ENCODE peak calls at places on chromosomes 12 and 14, in four cellular contexts. I, R, T and D are unnamed samples.
A peak's percentile ranks its signal among the peaks of the same experiment; 100 is the strongest.

GRCh38 chr12:106791531-106791930 is 17.0 kb downstream of the RIC8B start:
- DNase-seq in R (no peak), T (no peak), I (no peak), D (no peak)

GRCh38 chr12:115451151-115451784 is 767.3 kb upstream of the TBX3 start:
- DNase-seq in I (no peak), T (no peak), R (no peak), D (no peak)

GRCh38 chr14:75450381-75451276 is 22.8 kb downstream of the JDP2 start:
- DNase-seq in T (no peak), I (peak; percentile 7), R (no peak), D (peak; percentile 53)

GRCh38 chr14:73242274-73242960 is 5.1 kb downstream of the PAPLN start:
- DNase-seq in I (no peak), R (no peak), T (no peak), D (no peak)

GRCh38 chr12:104519190-104519857 is 62.6 kb downstream of the CHST11 start:
- DNase-seq in R (no peak), I (no peak), T (no peak), D (no peak)

GRCh38 chr12:129607293-129607692 is 296.5 kb downstream of the TMEM132D start:
- DNase-seq in T (no peak), I (no peak), R (no peak), D (no peak)

GRCh38 chr12:101608301-101609133 is 13.7 kb downstream of the MYBPC1 start:
- DNase-seq in T (no peak), I (no peak), R (no peak), D (no peak)

GRCh38 chr14:87109271-87109670 is 883.7 kb downstream of the GALC start:
- DNase-seq in T (no peak), R (no peak), I (no peak), D (no peak)

GRCh38 chr12:94799136-94799535 is 148.8 kb upstream of the TMCC3 start:
- DNase-seq in I (no peak), T (no peak), R (no peak), D (no peak)